ENCODE peak calls at places on chromosomes 6 and 20, in six cellular contexts. Z is nephron progenitor cell, J is cardiac muscle cell, V is HEK293T, F is fibroblast of lung, O is NCI-H1105. B is an unnamed sample.

GRCh38 chr6:53530346-53530745 is 14.6 kb downstream of the GCLC start:
- DNase-seq in F (peak), J (peak), O (no peak), V (no peak), Z (no peak), B (no peak)

GRCh38 chr6:30091577-30092381 is 16.2 kb upstream of the RNF39 start:
- DNase-seq in Z (no peak), J (no peak), F (peak), V (no peak), O (no peak), B (peak)

GRCh38 chr20:9739991-9740390 is 98.9 kb downstream of the PAK5 start:
- DNase-seq in Z (no peak), F (no peak), V (no peak), J (no peak), O (no peak), B (no peak)

GRCh38 chr6:141594874-141595273 is 537.9 kb upstream of the GJE1 start:
- DNase-seq in V (no peak), F (no peak), Z (no peak), O (no peak), J (no peak), B (no peak)

GRCh38 chr6:134840086-134840485 is 109.8 kb downstream of the ALDH8A1 start:
- DNase-seq in Z (no peak), F (no peak), V (no peak), O (no peak), J (no peak), B (no peak)

GRCh38 chr6:135128268-135128914 is 52.7 kb upstream of the MYB start:
- DNase-seq in F (no peak), O (no peak), Z (no peak), V (no peak), J (no peak), B (no peak)

GRCh38 chr6:88177961-88178464 is 11.9 kb upstream of the CNR1 start:
- DNase-seq in F (peak), V (no peak), Z (no peak), J (no peak), O (no peak), B (no peak)

GRCh38 chr6:455835-456234 is 64.3 kb downstream of the IRF4 start:
- DNase-seq in V (no peak), J (no peak), F (no peak), O (no peak), Z (no peak), B (no peak)

GRCh38 chr6:133610271-133610840 is 278.6 kb upstream of the TCF21 start:
- DNase-seq in Z (no peak), J (no peak), O (no peak), F (peak), V (no peak), B (no peak)

GRCh38 chr6:32058511-32058963 is 20.3 kb downstream of the CYP21A2 start:
- DNase-seq in Z (no peak), J (no peak), V (no peak), F (peak), O (no peak), B (no peak)

GRCh38 chr6:30914854-30915590 is 984 bp downstream of the VARS2 start:
- DNase-seq in V (no peak), Z (no peak), F (no peak), O (no peak), J (peak), B (no peak)

GRCh38 chr6:10837009-10837691 is 1.2 kb downstream of the MAK start:
- DNase-seq in Z (peak), F (peak), J (peak), V (peak), O (no peak), B (peak)

GRCh38 chr6:80173411-80173810 is 66.9 kb downstream of the BCKDHB start:
- DNase-seq in J (no peak), O (no peak), Z (no peak), V (no peak), F (no peak), B (no peak)

GRCh38 chr20:17281478-17281877 is 54.6 kb downstream of the PCSK2 start:
- DNase-seq in J (peak), V (peak), Z (peak), O (peak), F (peak), B (peak)

B was measured in testis.